ENCODE peak calls at places on chromosomes 1 and 21, in nine cellular contexts. T is stimulated activated CD4-positive, alpha-beta T cell treated with anti-CD3 and anti-CD28 coated beads, Interleukin-1b, Interleukin-23, amount 100 ng/mL, for 24 hours; N is cardiac fibroblast; U is testis; X is progenitor cell of endocrine pancreas; W is midbrain; S is adrenal gland; F is NCI-H748 treated with DMSO at 0.1 percent for 48 hours; O is foreskin fibroblast. V is an unnamed sample.

GRCh38 chr1:16145030-16145987 is 10.6 kb downstream of the EPHA2 start:
- DNase-seq in F (no peak), T (no peak), O (peak), N (peak), X (no peak), W (no peak), S (peak), U (peak), V (peak)

GRCh38 chr1:31762726-31763670 is 1.1 kb downstream of the ADGRB2 start:
- DNase-seq in S (peak), W (peak), N (no peak), X (peak), O (peak), F (peak), T (no peak), U (peak), V (peak)

GRCh38 chr1:81004011-81004410 is 796.7 kb upstream of the ADGRL2 start:
- DNase-seq in S (no peak), W (peak), X (no peak), O (no peak), U (no peak), F (no peak), N (no peak), T (no peak), V (no peak)

GRCh38 chr1:246151796-246152434 is 355.2 kb downstream of the SMYD3 start:
- DNase-seq in X (no peak), N (no peak), U (no peak), T (no peak), F (no peak), W (no peak), S (no peak), O (no peak), V (no peak)

GRCh38 chr1:100626397-100626796 is 88.5 kb downstream of the GPR88 start:
- DNase-seq in T (no peak), F (no peak), S (no peak), O (no peak), X (no peak), U (no peak), W (no peak), N (no peak), V (no peak)

GRCh38 chr1:22745675-22746585 is 35.3 kb downstream of the EPHB2 start:
- DNase-seq in S (no peak), F (no peak), N (peak), W (no peak), U (no peak), O (peak), T (no peak), X (no peak), V (no peak)

GRCh38 chr1:94727846-94728715 is 92.1 kb upstream of the SLC44A3 start:
- DNase-seq in T (no peak), O (peak), N (peak), F (no peak), X (no peak), W (no peak), S (peak), U (no peak), V (no peak)

GRCh38 chr1:24981632-24982007 is 51.5 kb upstream of the RUNX3 start:
- DNase-seq in N (no peak), W (no peak), F (no peak), S (no peak), T (no peak), X (no peak), O (no peak), U (no peak), V (no peak)

GRCh38 chr1:2523891-2524609 is 2.3 kb downstream of the PANK4 start:
- DNase-seq in F (no peak), U (no peak), O (no peak), S (no peak), X (no peak), N (no peak), T (no peak), W (no peak), V (no peak)

GRCh38 chr1:59305188-59305587 is 8.3 kb downstream of the FGGY start:
- DNase-seq in F (no peak), T (no peak), X (no peak), W (no peak), U (no peak), N (no peak), O (no peak), S (no peak), V (no peak)

GRCh38 chr1:100606438-100606837 is 68.5 kb downstream of the GPR88 start:
- DNase-seq in X (no peak), O (peak), T (no peak), W (no peak), N (peak), U (peak), S (peak), F (no peak), V (peak)

GRCh38 chr21:16310191-16310590 is 580.4 kb downstream of the USP25 start:
- DNase-seq in T (no peak), O (no peak), W (peak), F (no peak), U (no peak), S (no peak), X (no peak), N (no peak), V (no peak)

GRCh38 chr1:205824180-205824579 is 11.2 kb upstream of the SLC41A1 start:
- DNase-seq in N (no peak), F (no peak), T (no peak), W (no peak), O (no peak), U (no peak), X (no peak), S (no peak), V (no peak)

GRCh38 chr1:11880911-11881748 is 22.4 kb upstream of the NPPB start:
- DNase-seq in W (peak), X (no peak), F (no peak), U (no peak), N (no peak), T (no peak), S (no peak), O (peak), V (no peak)

GRCh38 chr1:16253332-16253922 is 16.4 kb upstream of the CPLANE2 start:
- DNase-seq in O (no peak), U (no peak), N (no peak), W (no peak), T (no peak), X (no peak), F (no peak), S (no peak), V (no peak)

GRCh38 chr1:80181418-80181817 is 1174.9 kb upstream of the ADGRL4 start:
- DNase-seq in N (no peak), T (no peak), S (no peak), O (no peak), X (no peak), W (no peak), U (no peak), F (no peak), V (no peak)

GRCh38 chr1:78918157-78918556 is 88.4 kb downstream of the ADGRL4 start:
- DNase-seq in N (peak), W (no peak), X (no peak), F (no peak), U (no peak), O (peak), S (no peak), T (no peak), V (no peak)

GRCh38 chr1:86823821-86824500 is 90.0 kb downstream of the SELENOF start:
- DNase-seq in T (no peak), U (no peak), X (no peak), N (no peak), O (no peak), W (no peak), S (no peak), F (peak), V (no peak)

GRCh38 chr1:110069302-110070281 is 880 bp downstream of the ALX3 start:
- DNase-seq in O (no peak), N (no peak), X (no peak), T (no peak), F (no peak), W (no peak), S (no peak), U (no peak), V (no peak)

GRCh38 chr21:21200103-21200938 is 202.1 kb downstream of the NCAM2 start:
- DNase-seq in W (no peak), F (no peak), S (peak), X (no peak), T (no peak), U (peak), N (peak), O (peak), V (peak)

V was measured in body of pancreas.